ENCODE peak calls at places on chromosomes 4 and X, in eight cellular contexts. One of them, this sample, is unnamed.

GRCh38 chrX:74297766-74298165 is 6.2 kb upstream of the ZCCHC13 start:
- DNase-seq in GM23338: no peak
- DNase-seq in GM12878: no peak
- DNase-seq in H1: no peak
- DNase-seq in HCT116: no peak
- DNase-seq in HepG2: no peak
- DNase-seq in SK-N-SH: no peak
- DNase-seq in K562: no peak
- DNase-seq in this sample: no peak

GRCh38 chr4:43776371-43776770 is 672.2 kb downstream of the KCTD8 start:
- DNase-seq in K562: no peak
- DNase-seq in SK-N-SH: peak
- DNase-seq in GM12878: no peak
- DNase-seq in HCT116: no peak
- DNase-seq in GM23338: peak
- DNase-seq in H1: no peak
- DNase-seq in HepG2: peak
- DNase-seq in this sample: peak

GRCh38 chrX:19776753-19777152 is 110.6 kb downstream of the SH3KBP1 start:
- DNase-seq in SK-N-SH: no peak
- DNase-seq in HepG2: no peak
- DNase-seq in HCT116: no peak
- DNase-seq in K562: no peak
- DNase-seq in GM23338: no peak
- DNase-seq in GM12878: no peak
- DNase-seq in H1: no peak
- DNase-seq in this sample: no peak

GRCh38 chr4:21885241-21885640 is 63.3 kb downstream of the KCNIP4 start:
- DNase-seq in HCT116: no peak
- DNase-seq in GM12878: no peak
- DNase-seq in GM23338: no peak
- DNase-seq in K562: no peak
- DNase-seq in SK-N-SH: no peak
- DNase-seq in H1: no peak
- DNase-seq in HepG2: no peak
- DNase-seq in this sample: no peak

GRCh38 chrX:11787564-11787963 is 29.5 kb downstream of the MSL3 start:
- DNase-seq in GM23338: peak
- DNase-seq in HCT116: peak
- DNase-seq in HepG2: peak
- DNase-seq in GM12878: no peak
- DNase-seq in SK-N-SH: peak
- DNase-seq in H1: peak
- DNase-seq in K562: peak
- DNase-seq in this sample: peak

GRCh38 chr4:17616283-17616682 is 1.8 kb downstream of the MED28 start:
- DNase-seq in GM23338: no peak
- DNase-seq in K562: no peak
- DNase-seq in HCT116: no peak
- DNase-seq in SK-N-SH: no peak
- DNase-seq in HepG2: no peak
- DNase-seq in GM12878: no peak
- DNase-seq in H1: no peak
- DNase-seq in this sample: no peak

GRCh38 chr4:152709675-152710438 is 30.1 kb upstream of the TMEM154 start:
- DNase-seq in GM12878: peak
- DNase-seq in H1: no peak
- DNase-seq in GM23338: peak
- DNase-seq in SK-N-SH: no peak
- DNase-seq in HepG2: no peak
- DNase-seq in K562: no peak
- DNase-seq in HCT116: no peak
- DNase-seq in this sample: no peak

GRCh38 chrX:135973025-135973547 is 702 bp downstream of the MMGT1 start:
- DNase-seq in SK-N-SH: no peak
- DNase-seq in K562: peak
- DNase-seq in H1: no peak
- DNase-seq in GM12878: no peak
- DNase-seq in GM23338: peak
- DNase-seq in HepG2: no peak
- DNase-seq in HCT116: no peak
- DNase-seq in this sample: no peak

GRCh38 chr4:150130953-150131352 is 52.7 kb downstream of the DCLK2 start:
- DNase-seq in GM23338: no peak
- DNase-seq in K562: no peak
- DNase-seq in SK-N-SH: no peak
- DNase-seq in H1: no peak
- DNase-seq in HCT116: no peak
- DNase-seq in HepG2: no peak
- DNase-seq in GM12878: no peak
- DNase-seq in this sample: no peak

GRCh38 chrX:27597506-27597905 is 7.4 kb downstream of the DCAF8L2 start:
- DNase-seq in HCT116: no peak
- DNase-seq in SK-N-SH: no peak
- DNase-seq in HepG2: no peak
- DNase-seq in K562: no peak
- DNase-seq in H1: no peak
- DNase-seq in GM23338: no peak
- DNase-seq in GM12878: no peak
- DNase-seq in this sample: peak

GRCh38 chr4:178086324-178086723 is 644.1 kb upstream of the AGA start:
- DNase-seq in GM23338: peak
- DNase-seq in HCT116: peak
- DNase-seq in GM12878: no peak
- DNase-seq in SK-N-SH: no peak
- DNase-seq in HepG2: peak
- DNase-seq in H1: no peak
- DNase-seq in K562: no peak
- DNase-seq in this sample: no peak

GRCh38 chr4:154527308-154527707 is 22.9 kb downstream of the PLRG1 start:
- DNase-seq in H1: no peak
- DNase-seq in HCT116: no peak
- DNase-seq in HepG2: no peak
- DNase-seq in GM23338: peak
- DNase-seq in GM12878: no peak
- DNase-seq in K562: no peak
- DNase-seq in SK-N-SH: no peak
- DNase-seq in this sample: no peak

GRCh38 chrX:134374910-134375309 is 85.1 kb upstream of the HPRT1 start:
- DNase-seq in H1: no peak
- DNase-seq in SK-N-SH: no peak
- DNase-seq in GM23338: no peak
- DNase-seq in HepG2: no peak
- DNase-seq in K562: no peak
- DNase-seq in GM12878: no peak
- DNase-seq in HCT116: no peak
- DNase-seq in this sample: peak

GRCh38 chr4:139984459-139984858 is 169.5 kb downstream of the MAML3 start:
- DNase-seq in SK-N-SH: no peak
- DNase-seq in K562: no peak
- DNase-seq in GM12878: no peak
- DNase-seq in GM23338: no peak
- DNase-seq in HepG2: no peak
- DNase-seq in HCT116: no peak
- DNase-seq in H1: no peak
- DNase-seq in this sample: no peak

GRCh38 chr4:1137850-1138249 is 24.5 kb upstream of the RNF212 start:
- DNase-seq in HCT116: no peak
- DNase-seq in SK-N-SH: no peak
- DNase-seq in HepG2: no peak
- DNase-seq in GM23338: no peak
- DNase-seq in K562: no peak
- DNase-seq in H1: no peak
- DNase-seq in GM12878: no peak
- DNase-seq in this sample: no peak

GRCh38 chr4:53579826-53580225 is 11.5 kb downstream of the LNX1 start:
- DNase-seq in SK-N-SH: no peak
- DNase-seq in GM12878: no peak
- DNase-seq in H1: no peak
- DNase-seq in K562: no peak
- DNase-seq in HepG2: no peak
- DNase-seq in HCT116: no peak
- DNase-seq in GM23338: no peak
- DNase-seq in this sample: no peak

GRCh38 chrX:21985332-21985777 is 44.8 kb downstream of the SMS start:
- DNase-seq in SK-N-SH: peak
- DNase-seq in H1: peak
- DNase-seq in GM12878: peak
- DNase-seq in GM23338: peak
- DNase-seq in HCT116: peak
- DNase-seq in HepG2: peak
- DNase-seq in K562: peak
- DNase-seq in this sample: peak

GRCh38 chr4:180407273-180407885 is 1835.8 kb upstream of the TENM3 start:
- DNase-seq in H1: no peak
- DNase-seq in HepG2: no peak
- DNase-seq in HCT116: no peak
- DNase-seq in GM23338: no peak
- DNase-seq in K562: no peak
- DNase-seq in GM12878: no peak
- DNase-seq in SK-N-SH: no peak
- DNase-seq in this sample: no peak
- TF ChIP-seq POLR2AphosphoS5 in H1: no peak
- TF ChIP-seq POLR2AphosphoS5 in HepG2: no peak
- TF ChIP-seq POLR2AphosphoS5 in HCT116: no peak
- TF ChIP-seq POLR2AphosphoS5 in GM23338: no peak
- TF ChIP-seq POLR2AphosphoS5 in K562: no peak
- TF ChIP-seq POLR2AphosphoS5 in GM12878: no peak
- TF ChIP-seq POLR2AphosphoS5 in SK-N-SH: no peak
- TF ChIP-seq POLR2AphosphoS5 in this sample: no peak

GRCh38 chr4:85127653-85128052 is 161.2 kb upstream of the WDFY3 start:
- DNase-seq in HepG2: peak
- DNase-seq in SK-N-SH: peak
- DNase-seq in HCT116: peak
- DNase-seq in GM12878: no peak
- DNase-seq in H1: peak
- DNase-seq in K562: peak
- DNase-seq in GM23338: peak
- DNase-seq in this sample: peak
- H2AFZ ChIP-seq in HepG2: no peak
- H2AFZ ChIP-seq in SK-N-SH: no peak
- H2AFZ ChIP-seq in HCT116: peak
- H2AFZ ChIP-seq in GM12878: no peak
- H2AFZ ChIP-seq in H1: no peak
- H2AFZ ChIP-seq in K562: peak
- H2AFZ ChIP-seq in GM23338: peak
- H2AFZ ChIP-seq in this sample: no peak

DNA sequence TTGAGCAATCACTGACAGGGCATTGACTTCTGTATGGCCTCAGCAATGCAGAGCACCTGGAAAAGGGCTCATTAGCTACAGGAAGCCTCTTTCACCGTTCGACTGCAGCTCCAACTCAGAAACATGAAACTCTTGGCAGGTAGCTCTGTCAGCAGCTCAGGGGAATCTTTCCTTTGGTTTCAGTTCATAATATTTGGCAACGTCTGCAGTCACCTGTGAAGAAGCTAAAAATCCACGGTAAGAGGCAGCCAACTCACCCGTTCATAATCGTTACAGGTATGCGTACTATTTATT is 354.9 kb downstream of the CAMK2D start:
- DNase-seq in K562: no peak
- DNase-seq in HepG2: no peak
- DNase-seq in HCT116: no peak
- DNase-seq in GM23338: no peak
- DNase-seq in GM12878: no peak
- DNase-seq in H1: no peak
- DNase-seq in SK-N-SH: no peak
- DNase-seq in this sample: no peak
- TF ChIP-seq POLR2AphosphoS5 in K562: no peak
- TF ChIP-seq POLR2AphosphoS5 in HepG2: no peak
- TF ChIP-seq POLR2AphosphoS5 in HCT116: no peak
- TF ChIP-seq POLR2AphosphoS5 in GM23338: no peak
- TF ChIP-seq POLR2AphosphoS5 in GM12878: no peak
- TF ChIP-seq POLR2AphosphoS5 in H1: no peak
- TF ChIP-seq POLR2AphosphoS5 in SK-N-SH: no peak
- TF ChIP-seq POLR2AphosphoS5 in this sample: no peak

GRCh38 chr4:156733582-156733981 is 238.0 kb downstream of the PDGFC start:
- DNase-seq in HepG2: no peak
- DNase-seq in K562: no peak
- DNase-seq in H1: no peak
- DNase-seq in HCT116: no peak
- DNase-seq in GM23338: no peak
- DNase-seq in SK-N-SH: no peak
- DNase-seq in GM12878: no peak
- DNase-seq in this sample: no peak

GRCh38 chr4:156738756-156739155 is 232.8 kb downstream of the PDGFC start:
- DNase-seq in HCT116: no peak
- DNase-seq in SK-N-SH: no peak
- DNase-seq in GM23338: no peak
- DNase-seq in GM12878: no peak
- DNase-seq in HepG2: no peak
- DNase-seq in H1: no peak
- DNase-seq in K562: no peak
- DNase-seq in this sample: no peak

GRCh38 chr4:156732634-156733033 is 239.0 kb downstream of the PDGFC start:
- DNase-seq in HCT116: no peak
- DNase-seq in SK-N-SH: no peak
- DNase-seq in GM12878: no peak
- DNase-seq in GM23338: no peak
- DNase-seq in HepG2: no peak
- DNase-seq in H1: no peak
- DNase-seq in K562: no peak
- DNase-seq in this sample: peak

GRCh38 chr4:156729416-156729815 is 242.2 kb downstream of the PDGFC start:
- DNase-seq in GM12878: no peak
- DNase-seq in HCT116: no peak
- DNase-seq in GM23338: no peak
- DNase-seq in SK-N-SH: no peak
- DNase-seq in K562: no peak
- DNase-seq in H1: no peak
- DNase-seq in HepG2: no peak
- DNase-seq in this sample: no peak

DNA sequence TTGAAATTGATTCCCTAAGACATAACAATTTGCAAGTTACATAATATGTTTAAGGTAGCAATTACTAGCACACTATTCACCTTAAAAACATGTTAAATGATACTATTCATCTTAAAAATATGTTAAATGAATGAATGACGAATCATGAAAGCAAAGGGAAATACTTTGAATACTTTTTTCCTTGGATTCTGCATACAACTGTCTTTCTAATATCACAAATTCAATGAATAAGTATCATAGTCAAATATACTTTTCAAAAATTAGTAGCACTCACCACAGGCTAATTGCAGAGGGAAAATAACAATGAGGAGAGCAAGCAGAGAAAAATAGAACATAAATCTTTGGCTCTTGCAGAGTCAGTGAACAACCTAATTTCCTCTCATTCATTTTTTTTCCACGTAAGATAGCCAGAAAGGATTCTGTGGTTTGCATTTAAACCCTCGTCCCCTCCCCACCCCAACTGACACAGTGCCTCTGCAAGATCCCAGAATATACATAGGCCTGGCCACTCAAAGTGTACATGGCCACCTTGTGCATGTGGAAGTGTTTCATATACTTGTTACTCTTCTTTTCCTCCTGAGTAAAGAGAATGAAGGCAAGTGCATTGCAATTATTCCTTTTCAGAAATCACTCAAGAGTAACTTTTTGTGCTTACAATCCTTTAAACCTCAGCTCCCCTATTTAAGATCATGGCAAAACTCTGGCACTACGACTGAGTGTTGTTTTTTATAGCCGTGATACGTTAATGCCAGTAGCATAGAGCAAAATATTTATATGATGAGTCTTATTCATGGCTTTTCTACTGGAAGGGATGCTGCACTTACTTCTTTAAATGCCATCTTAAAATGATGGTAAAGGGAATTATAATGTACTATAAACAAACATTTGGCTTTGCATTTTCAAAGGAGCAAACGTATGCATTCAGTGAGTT is 236.4 kb downstream of the PDGFC start:
- DNase-seq in SK-N-SH: no peak
- DNase-seq in GM12878: no peak
- DNase-seq in H1: no peak
- DNase-seq in HepG2: no peak
- DNase-seq in GM23338: no peak
- DNase-seq in K562: no peak
- DNase-seq in HCT116: no peak
- DNase-seq in this sample: peak
- H2AFZ ChIP-seq in SK-N-SH: peak
- H2AFZ ChIP-seq in GM12878: no peak
- H2AFZ ChIP-seq in H1: no peak
- H2AFZ ChIP-seq in HepG2: no peak
- H2AFZ ChIP-seq in GM23338: no peak
- H2AFZ ChIP-seq in K562: no peak
- H2AFZ ChIP-seq in HCT116: no peak
- H2AFZ ChIP-seq in this sample: peak